ENCODE peak calls at places on chromosomes 11 and 22, in ten cellular contexts. One of them, this sample, is unnamed.

GRCh38 chr11:128513915-128514681 is 73.3 kb downstream of the ETS1 start:
- DNase-seq in HCT116: no peak
- DNase-seq in hepatocyte: no peak
- DNase-seq in PC-3: no peak
- DNase-seq in PC-9: no peak
- DNase-seq in GM23338: no peak
- DNase-seq in GM23248: peak; percentile 9
- DNase-seq in SK-N-SH: no peak
- DNase-seq in MM.1S: no peak
- DNase-seq in OCI-LY7: no peak
- DNase-seq in this sample: peak; percentile 36

GRCh38 chr22:37428649-37429586 is 1.6 kb upstream of the ELFN2 start:
- DNase-seq in HCT116: peak; percentile 37
- DNase-seq in OCI-LY7: peak; percentile 75
- DNase-seq in MM.1S: peak; percentile 33
- DNase-seq in PC-9: no peak
- DNase-seq in hepatocyte: peak; percentile 83
- DNase-seq in GM23338: peak; percentile 92
- DNase-seq in SK-N-SH: peak; percentile 88
- DNase-seq in GM23248: peak; percentile 64
- DNase-seq in PC-3: no peak
- DNase-seq in this sample: peak; percentile 86

GRCh38 chr22:27937453-27937852 is 18.4 kb upstream of the PITPNB start:
- DNase-seq in GM23338: no peak
- DNase-seq in HCT116: no peak
- DNase-seq in PC-3: peak; percentile 10
- DNase-seq in MM.1S: no peak
- DNase-seq in OCI-LY7: no peak
- DNase-seq in SK-N-SH: peak; percentile 36
- DNase-seq in GM23248: no peak
- DNase-seq in hepatocyte: no peak
- DNase-seq in PC-9: no peak
- DNase-seq in this sample: no peak

GRCh38 chr11:30377347-30377746 is 54.4 kb downstream of the ARL14EP start:
- DNase-seq in MM.1S: no peak
- DNase-seq in PC-9: no peak
- DNase-seq in hepatocyte: no peak
- DNase-seq in HCT116: no peak
- DNase-seq in GM23248: no peak
- DNase-seq in GM23338: no peak
- DNase-seq in OCI-LY7: no peak
- DNase-seq in SK-N-SH: no peak
- DNase-seq in PC-3: no peak
- DNase-seq in this sample: no peak

GRCh38 chr22:45548991-45549736 is 46.5 kb downstream of the FBLN1 start:
- DNase-seq in OCI-LY7: no peak
- DNase-seq in PC-9: peak; percentile 87
- DNase-seq in PC-3: peak; percentile 72
- DNase-seq in MM.1S: no peak
- DNase-seq in HCT116: peak; percentile 37
- DNase-seq in SK-N-SH: no peak
- DNase-seq in GM23338: peak; percentile 49
- DNase-seq in GM23248: peak; percentile 97
- DNase-seq in hepatocyte: peak; percentile 82
- DNase-seq in this sample: peak; percentile 52

GRCh38 chr11:45929486-45930030 is 7.1 kb downstream of the LARGE2 start:
- DNase-seq in SK-N-SH: no peak
- DNase-seq in HCT116: no peak
- DNase-seq in MM.1S: no peak
- DNase-seq in GM23248: peak; percentile 40
- DNase-seq in OCI-LY7: no peak
- DNase-seq in PC-3: no peak
- DNase-seq in PC-9: no peak
- DNase-seq in hepatocyte: no peak
- DNase-seq in GM23338: no peak
- DNase-seq in this sample: no peak

GRCh38 chr22:35638408-35638807 is 9.8 kb upstream of the APOL6 start:
- DNase-seq in PC-9: no peak
- DNase-seq in HCT116: no peak
- DNase-seq in MM.1S: no peak
- DNase-seq in hepatocyte: peak; percentile 55
- DNase-seq in SK-N-SH: peak; percentile 89
- DNase-seq in GM23338: no peak
- DNase-seq in PC-3: no peak
- DNase-seq in GM23248: peak; percentile 92
- DNase-seq in OCI-LY7: no peak
- DNase-seq in this sample: no peak

GRCh38 chr11:128036556-128037093 is 550.7 kb downstream of the ETS1 start:
- DNase-seq in PC-9: no peak
- DNase-seq in SK-N-SH: no peak
- DNase-seq in OCI-LY7: no peak
- DNase-seq in MM.1S: no peak
- DNase-seq in HCT116: no peak
- DNase-seq in GM23248: peak; percentile 26
- DNase-seq in PC-3: no peak
- DNase-seq in hepatocyte: no peak
- DNase-seq in GM23338: no peak
- DNase-seq in this sample: no peak

GRCh38 chr11:127385071-127385470 is 384.5 kb upstream of the KIRREL3 start:
- DNase-seq in GM23338: no peak
- DNase-seq in PC-3: no peak
- DNase-seq in MM.1S: no peak
- DNase-seq in SK-N-SH: peak; percentile 67
- DNase-seq in HCT116: no peak
- DNase-seq in GM23248: no peak
- DNase-seq in PC-9: no peak
- DNase-seq in hepatocyte: no peak
- DNase-seq in OCI-LY7: no peak
- DNase-seq in this sample: no peak

GRCh38 chr11:67393437-67393836 is 1.7 kb downstream of the RAD9A start:
- DNase-seq in PC-3: no peak
- DNase-seq in hepatocyte: no peak
- DNase-seq in HCT116: no peak
- DNase-seq in PC-9: no peak
- DNase-seq in OCI-LY7: no peak
- DNase-seq in SK-N-SH: no peak
- DNase-seq in GM23248: no peak
- DNase-seq in MM.1S: no peak
- DNase-seq in GM23338: no peak
- DNase-seq in this sample: no peak

GRCh38 chr11:65321076-65321475 is 6.4 kb downstream of the CDC42EP2 start:
- DNase-seq in PC-3: no peak
- DNase-seq in HCT116: no peak
- DNase-seq in PC-9: no peak
- DNase-seq in SK-N-SH: no peak
- DNase-seq in OCI-LY7: no peak
- DNase-seq in hepatocyte: no peak
- DNase-seq in MM.1S: no peak
- DNase-seq in GM23338: no peak
- DNase-seq in GM23248: no peak
- DNase-seq in this sample: no peak

GRCh38 chr11:44555031-44555800 is 10.2 kb upstream of the CD82 start:
- DNase-seq in GM23338: no peak
- DNase-seq in OCI-LY7: no peak
- DNase-seq in hepatocyte: no peak
- DNase-seq in MM.1S: no peak
- DNase-seq in PC-9: no peak
- DNase-seq in HCT116: no peak
- DNase-seq in PC-3: no peak
- DNase-seq in GM23248: no peak
- DNase-seq in SK-N-SH: no peak
- DNase-seq in this sample: no peak

GRCh38 chr11:36376888-36377758 is 81.0 kb downstream of the PRR5L start:
- DNase-seq in PC-3: no peak
- DNase-seq in GM23248: peak; percentile 81
- DNase-seq in OCI-LY7: no peak
- DNase-seq in GM23338: peak; percentile 87
- DNase-seq in hepatocyte: peak; percentile 55
- DNase-seq in PC-9: peak; percentile 9
- DNase-seq in MM.1S: peak; percentile 84
- DNase-seq in SK-N-SH: peak; percentile 79
- DNase-seq in HCT116: no peak
- DNase-seq in this sample: no peak

GRCh38 chr11:115670538-115671200 is 166.5 kb upstream of the CADM1 start:
- DNase-seq in GM23248: no peak
- DNase-seq in hepatocyte: no peak
- DNase-seq in OCI-LY7: no peak
- DNase-seq in GM23338: no peak
- DNase-seq in HCT116: no peak
- DNase-seq in PC-9: no peak
- DNase-seq in MM.1S: no peak
- DNase-seq in PC-3: no peak
- DNase-seq in SK-N-SH: peak; percentile 59
- DNase-seq in this sample: no peak

GRCh38 chr11:43493431-43493830 is 134.7 kb downstream of the TTC17 start:
- DNase-seq in GM23338: peak; percentile 27
- DNase-seq in PC-9: no peak
- DNase-seq in OCI-LY7: no peak
- DNase-seq in HCT116: no peak
- DNase-seq in hepatocyte: no peak
- DNase-seq in GM23248: no peak
- DNase-seq in PC-3: no peak
- DNase-seq in MM.1S: no peak
- DNase-seq in SK-N-SH: no peak
- DNase-seq in this sample: no peak

GRCh38 chr11:43497144-43497543 is 138.4 kb downstream of the TTC17 start:
- DNase-seq in GM23248: peak; percentile 7
- DNase-seq in PC-3: no peak
- DNase-seq in MM.1S: no peak
- DNase-seq in hepatocyte: no peak
- DNase-seq in OCI-LY7: no peak
- DNase-seq in HCT116: no peak
- DNase-seq in SK-N-SH: no peak
- DNase-seq in GM23338: no peak
- DNase-seq in PC-9: no peak
- DNase-seq in this sample: no peak

GRCh38 chr11:43489869-43490465 is 131.2 kb downstream of the TTC17 start:
- DNase-seq in GM23338: no peak
- DNase-seq in SK-N-SH: no peak
- DNase-seq in OCI-LY7: no peak
- DNase-seq in MM.1S: no peak
- DNase-seq in HCT116: no peak
- DNase-seq in PC-3: no peak
- DNase-seq in PC-9: no peak
- DNase-seq in GM23248: peak; percentile 22
- DNase-seq in hepatocyte: no peak
- DNase-seq in this sample: no peak

GRCh38 chr11:43492701-43493100 is 134.0 kb downstream of the TTC17 start:
- DNase-seq in PC-3: no peak
- DNase-seq in MM.1S: no peak
- DNase-seq in PC-9: no peak
- DNase-seq in OCI-LY7: no peak
- DNase-seq in SK-N-SH: no peak
- DNase-seq in hepatocyte: no peak
- DNase-seq in GM23248: no peak
- DNase-seq in HCT116: no peak
- DNase-seq in GM23338: no peak
- DNase-seq in this sample: no peak
- H3K9me2 ChIP-seq in PC-3: no peaks in the 10 kb centered on the region
- H3K9me2 ChIP-seq in MM.1S: no peaks in the 10 kb centered on the region
- H3K9me2 ChIP-seq in PC-9: no peaks in the 10 kb centered on the region
- H3K9me2 ChIP-seq in OCI-LY7: no peaks in the 10 kb centered on the region
- H3K9me2 ChIP-seq in SK-N-SH: no peaks in the 10 kb centered on the region
- H3K9me2 ChIP-seq in hepatocyte: no peaks in the 10 kb centered on the region
- H3K9me2 ChIP-seq in GM23248: no peaks in the 10 kb centered on the region
- H3K9me2 ChIP-seq in HCT116: no peaks in the 10 kb centered on the region
- H3K9me2 ChIP-seq in GM23338: no peaks in the 10 kb centered on the region
- H3K9me2 ChIP-seq in this sample: no peaks in the 10 kb centered on the region

GRCh38 chr11:12845739-12846358 is 163.3 kb upstream of the RASSF10 start:
- DNase-seq in GM23248: peak; percentile 69
- DNase-seq in MM.1S: peak; percentile 48
- DNase-seq in hepatocyte: peak; percentile 78
- DNase-seq in SK-N-SH: peak; percentile 70
- DNase-seq in OCI-LY7: peak; percentile 59
- DNase-seq in HCT116: no peak
- DNase-seq in PC-3: peak; percentile 34
- DNase-seq in PC-9: no peak
- DNase-seq in GM23338: peak; percentile 59
- DNase-seq in this sample: no peak
- H3K79me2 ChIP-seq in GM23248: peaks cover 100% of the 10 kb centered on the region
- H3K79me2 ChIP-seq in MM.1S: peaks cover 83% of the 10 kb centered on the region
- H3K79me2 ChIP-seq in hepatocyte: peaks cover 82% of the 10 kb centered on the region
- H3K79me2 ChIP-seq in SK-N-SH: peaks cover 100% of the 10 kb centered on the region
- H3K79me2 ChIP-seq in OCI-LY7: peaks cover 12% of the 10 kb centered on the region
- H3K79me2 ChIP-seq in HCT116: peaks cover 55% of the 10 kb centered on the region
- H3K79me2 ChIP-seq in PC-3: peaks cover 80% of the 10 kb centered on the region
- H3K79me2 ChIP-seq in PC-9: peaks cover 63% of the 10 kb centered on the region
- H3K79me2 ChIP-seq in GM23338: peaks cover 97% of the 10 kb centered on the region
- H3K79me2 ChIP-seq in this sample: no peaks in the 10 kb centered on the region

DNA sequence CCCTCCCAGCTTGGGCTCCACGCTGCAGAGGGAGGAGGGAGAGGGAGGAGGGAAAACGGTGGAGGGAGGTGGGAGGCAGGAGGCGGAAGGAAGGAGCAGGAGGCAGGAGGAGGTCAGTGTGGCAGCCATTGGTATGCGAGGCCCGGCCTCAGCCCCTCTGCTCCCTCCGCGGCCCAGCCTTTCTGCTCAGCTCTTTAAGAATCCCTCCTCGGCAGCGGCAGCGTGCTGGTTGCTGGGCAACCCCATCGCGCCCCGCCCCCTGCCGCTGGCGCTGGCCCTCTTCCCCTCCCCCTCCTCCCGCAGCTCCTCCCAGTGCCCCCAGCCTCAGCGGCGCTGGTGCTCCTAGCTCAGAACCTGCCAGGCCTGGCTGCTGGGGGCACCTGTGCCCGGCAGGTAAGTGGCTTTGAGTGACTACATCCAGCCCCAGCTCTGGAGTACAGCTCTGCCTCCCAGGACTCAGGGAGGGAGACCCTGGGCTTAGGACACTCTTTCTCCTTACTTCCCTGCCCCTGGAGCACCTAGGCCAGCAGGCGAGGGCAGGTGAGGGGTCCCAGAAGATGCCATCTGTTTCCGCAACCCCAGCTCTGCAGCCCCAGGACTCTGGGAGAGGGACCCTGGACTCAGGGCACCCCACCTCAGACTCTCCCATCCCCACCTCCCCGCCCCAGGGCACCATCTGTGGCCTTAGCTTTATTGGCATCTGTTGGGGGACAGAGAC is 7.2 kb upstream of the FLRT1 start:
- DNase-seq in SK-N-SH: peak; percentile 81
- DNase-seq in HCT116: no peak
- DNase-seq in PC-9: no peak
- DNase-seq in MM.1S: no peak
- DNase-seq in OCI-LY7: peak; percentile 24
- DNase-seq in GM23248: peak; percentile 17
- DNase-seq in hepatocyte: peak; percentile 78
- DNase-seq in PC-3: no peak
- DNase-seq in GM23338: peak; percentile 96
- DNase-seq in this sample: peak; percentile 63
- H3K4me2 ChIP-seq in SK-N-SH: no peak overlapping the region
- H3K4me2 ChIP-seq in HCT116: no peak overlapping the region
- H3K4me2 ChIP-seq in PC-9: no peak overlapping the region
- H3K4me2 ChIP-seq in MM.1S: no peak overlapping the region
- H3K4me2 ChIP-seq in OCI-LY7: peak overlapping the region; percentile 3
- H3K4me2 ChIP-seq in GM23248: no peak overlapping the region
- H3K4me2 ChIP-seq in hepatocyte: peak overlapping the region; percentile 56
- H3K4me2 ChIP-seq in PC-3: no peak overlapping the region
- H3K4me2 ChIP-seq in GM23338: peak overlapping the region; percentile 72
- H3K4me2 ChIP-seq in this sample: no peak overlapping the region

DNA sequence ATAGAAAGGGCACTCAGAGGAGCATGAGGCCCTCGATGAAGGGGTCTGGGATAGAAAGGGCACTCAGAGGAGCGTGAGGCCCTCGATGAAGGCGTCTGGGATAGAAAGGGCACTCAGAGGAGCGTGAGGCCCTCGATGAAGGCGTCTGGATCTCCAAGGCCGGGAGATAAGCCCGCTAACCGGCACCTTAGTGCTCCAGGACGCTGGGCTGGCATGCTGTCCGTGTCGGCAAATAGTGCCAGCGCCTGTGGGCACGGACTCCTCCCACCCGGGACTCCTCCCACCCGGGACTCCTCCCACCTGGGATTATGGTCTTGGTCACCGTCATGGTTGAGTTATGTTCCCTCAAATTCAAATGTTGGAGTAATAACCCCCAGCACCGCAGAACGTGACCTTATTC is 725.3 kb downstream of the BRD1 start:
- DNase-seq in PC-3: no peak
- DNase-seq in hepatocyte: no peak
- DNase-seq in PC-9: no peak
- DNase-seq in GM23338: no peak
- DNase-seq in SK-N-SH: no peak
- DNase-seq in MM.1S: no peak
- DNase-seq in HCT116: no peak
- DNase-seq in GM23248: no peak
- DNase-seq in OCI-LY7: no peak
- DNase-seq in this sample: no peak
- H3K9me2 ChIP-seq in PC-3: no peaks in the 10 kb centered on the region
- H3K9me2 ChIP-seq in hepatocyte: no peaks in the 10 kb centered on the region
- H3K9me2 ChIP-seq in PC-9: no peaks in the 10 kb centered on the region
- H3K9me2 ChIP-seq in GM23338: no peaks in the 10 kb centered on the region
- H3K9me2 ChIP-seq in SK-N-SH: no peaks in the 10 kb centered on the region
- H3K9me2 ChIP-seq in MM.1S: no peaks in the 10 kb centered on the region
- H3K9me2 ChIP-seq in HCT116: no peaks in the 10 kb centered on the region
- H3K9me2 ChIP-seq in GM23248: no peaks in the 10 kb centered on the region
- H3K9me2 ChIP-seq in OCI-LY7: no peaks in the 10 kb centered on the region
- H3K9me2 ChIP-seq in this sample: no peaks in the 10 kb centered on the region

This sample was measured in Karpas-422.